ENCODE peak calls at places on chromosomes 2 and 18, in six cellular contexts. K is mesendoderm, M is neuronal stem cell, D is IMR-90, G is H1, T is mesenchymal stem cell. U is an unnamed sample.

GRCh38 chr2:225207026-225207425 is 164.8 kb upstream of the DOCK10 start:
- DNase-seq in D (no peak), M (no peak), K (no peak), G (no peak), T (no peak), U (no peak)

GRCh38 chr2:29281585-29281984 is 166.4 kb downstream of the CLIP4 start:
- DNase-seq in T (no peak), G (no peak), K (no peak), M (no peak), D (peak), U (no peak)

GRCh38 chr18:231563-231962 is 36.3 kb downstream of the THOC1 start:
- DNase-seq in D (no peak), K (no peak), G (no peak), M (no peak), T (no peak), U (no peak)

GRCh38 chr2:32937602-32938450 is 8.9 kb upstream of the LTBP1 start:
- DNase-seq in K (peak), M (no peak), G (peak), T (peak), D (peak), U (peak)

GRCh38 chr18:76554788-76555187 is 59.7 kb upstream of the ZNF516 start:
- DNase-seq in K (no peak), M (no peak), D (no peak), T (peak), G (no peak), U (no peak)

GRCh38 chr2:1715184-1716012 is 28.9 kb downstream of the PXDN start:
- DNase-seq in M (no peak), T (no peak), K (no peak), D (no peak), G (no peak), U (no peak)

GRCh38 chr2:205969584-205969983 is 116.4 kb downstream of the INO80D start:
- DNase-seq in K (no peak), M (no peak), D (no peak), G (no peak), T (no peak), U (no peak)

GRCh38 chr2:8154270-8154669 is 527.6 kb upstream of the ID2 start:
- DNase-seq in T (no peak), M (no peak), D (no peak), K (no peak), G (no peak), U (no peak)

GRCh38 chr2:173355132-173355865 is 627 bp downstream of the CDCA7 start:
- DNase-seq in T (peak), G (peak), D (peak), K (peak), M (peak), U (peak)

GRCh38 chr18:57210711-57211411 is 64.0 kb downstream of the BOD1L2 start:
- DNase-seq in K (peak), M (no peak), G (no peak), T (no peak), D (no peak), U (peak)

GRCh38 chr2:11357428-11357972 is 13.1 kb upstream of the ROCK2 start:
- DNase-seq in T (peak), D (no peak), G (no peak), M (no peak), K (peak), U (peak)

GRCh38 chr18:23462876-23463275 is 9.8 kb downstream of the RIOK3 start:
- DNase-seq in M (no peak), D (peak), G (no peak), T (peak), K (no peak), U (no peak)

GRCh38 chr18:78878335-78878734 is 101.3 kb upstream of the SALL3 start:
- DNase-seq in D (no peak), G (no peak), M (no peak), T (no peak), K (no peak), U (no peak)

GRCh38 chr2:19676770-19677169 is 225.0 kb downstream of the TTC32 start:
- DNase-seq in M (no peak), K (peak), T (no peak), G (peak), D (no peak), U (no peak)

GRCh38 chr2:55962910-55963309 is 39.3 kb upstream of the EFEMP1 start:
- DNase-seq in D (no peak), G (no peak), M (no peak), T (no peak), K (no peak), U (no peak)

GRCh38 chr18:63439334-63439733 is 17.1 kb upstream of the VPS4B start:
- DNase-seq in G (peak), T (peak), K (peak), M (peak), D (peak), U (peak)

GRCh38 chr2:16250886-16251285 is 310.5 kb downstream of the MYCN start:
- DNase-seq in D (no peak), K (no peak), T (no peak), M (no peak), G (peak), U (peak)

GRCh38 chr2:169107645-169108044 is 38.3 kb downstream of the DHRS9 start:
- DNase-seq in M (no peak), K (no peak), T (no peak), G (no peak), D (no peak), U (no peak)

DNA sequence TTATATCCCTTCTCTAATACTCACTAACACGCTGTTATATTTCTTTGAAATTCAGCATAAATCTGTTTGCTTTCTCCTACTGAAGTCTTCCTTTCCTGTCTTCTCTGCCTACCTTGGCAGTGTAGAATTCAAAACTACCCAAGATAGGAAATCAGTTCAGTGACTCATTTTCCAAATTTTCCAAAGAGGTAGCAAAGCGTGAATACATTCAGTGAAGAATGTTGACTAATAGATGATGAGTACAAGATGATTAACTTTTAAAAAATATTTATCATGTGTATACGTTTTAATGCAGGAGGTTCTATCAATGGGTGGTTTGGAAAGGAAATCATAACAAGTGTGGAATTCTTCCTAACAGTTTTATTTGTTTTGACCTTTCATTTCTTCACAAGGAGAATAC is 201.9 kb upstream of the SLC8A1 start:
- DNase-seq in D (peak), G (no peak), T (no peak), M (no peak), K (no peak), U (no peak)
- H4K8ac ChIP-seq in D (no peak), G (no peak), T (no peak), M (no peak), K (no peak), U (no peak)

GRCh38 chr2:160388464-160389263 is 104.9 kb downstream of the RBMS1 start:
- DNase-seq in M (no peak), K (no peak), D (no peak), G (no peak), T (no peak), U (no peak)
- H3K4me3 ChIP-seq in M (no peak), K (no peak), D (no peak), G (no peak), T (no peak), U (no peak)

GRCh38 chr18:55585586-55586521 is 2.1 kb downstream of the TCF4 start:
- DNase-seq in K (peak), T (peak), D (peak), G (no peak), M (no peak), U (no peak)
- H3K9ac ChIP-seq in K (peak), T (peak), D (peak), G (no peak), M (no peak), U (no peak)

GRCh38 chr2:217553689-217554088 is 449.1 kb downstream of the TNS1 start:
- DNase-seq in K (no peak), G (no peak), T (no peak), M (no peak), D (no peak), U (no peak)

GRCh38 chr2:217552081-217552480 is 450.7 kb downstream of the TNS1 start:
- DNase-seq in K (peak), M (no peak), D (no peak), T (no peak), G (no peak), U (peak)

GRCh38 chr2:217553202-217553601 is 449.6 kb downstream of the TNS1 start:
- DNase-seq in D (no peak), M (no peak), G (no peak), K (peak), T (no peak), U (peak)

GRCh38 chr2:217555075-217555876 is 447.5 kb downstream of the TNS1 start:
- DNase-seq in M (no peak), D (no peak), G (no peak), T (peak), K (peak), U (no peak)

GRCh38 chr2:217551229-217551909 is 451.4 kb downstream of the TNS1 start:
- DNase-seq in G (no peak), D (peak), T (peak), M (no peak), K (peak), U (peak)
- H4K8ac ChIP-seq in G (no peak), D (peak), T (peak), M (no peak), K (no peak), U (peak)

GRCh38 chr2:120921457-120921856 is 185.8 kb downstream of the GLI2 start:
- DNase-seq in D (no peak), G (no peak), T (no peak), K (no peak), M (no peak), U (no peak)

GRCh38 chr2:120924924-120925323 is 189.3 kb downstream of the GLI2 start:
- DNase-seq in K (no peak), M (no peak), D (no peak), T (no peak), G (no peak), U (no peak)

GRCh38 chr2:120920438-120920814 is 184.8 kb downstream of the GLI2 start:
- DNase-seq in T (no peak), K (no peak), M (no peak), D (no peak), G (no peak), U (no peak)

GRCh38 chr2:120922571-120923332 is 187.1 kb downstream of the GLI2 start:
- DNase-seq in K (no peak), G (no peak), M (no peak), T (no peak), D (no peak), U (no peak)

GRCh38 chr2:120923426-120923825 is 187.8 kb downstream of the GLI2 start:
- DNase-seq in M (no peak), T (no peak), K (no peak), D (no peak), G (no peak), U (no peak)
- H3K4me3 ChIP-seq in M (peak), T (no peak), K (no peak), D (no peak), G (no peak), U (no peak)

GRCh38 chr2:234308073-234308813 is 188.6 kb downstream of the ARL4C start:
- DNase-seq in G (no peak), K (no peak), D (peak), M (no peak), T (no peak), U (no peak)
- H3K9ac ChIP-seq in G (no peak), K (no peak), D (no peak), M (no peak), T (no peak), U (no peak)

GRCh38 chr2:174573621-174574081 is 24.0 kb downstream of the WIPF1 start:
- DNase-seq in K (no peak), M (no peak), G (no peak), D (no peak), T (no peak), U (no peak)

GRCh38 chr2:174572556-174572955 is 25.0 kb downstream of the WIPF1 start:
- DNase-seq in K (no peak), G (no peak), D (no peak), T (no peak), M (no peak), U (no peak)

GRCh38 chr2:174570325-174570958 is 27.2 kb downstream of the WIPF1 start:
- DNase-seq in T (no peak), D (no peak), M (no peak), K (no peak), G (no peak), U (peak)

GRCh38 chr2:174574657-174575056 is 22.9 kb downstream of the WIPF1 start:
- DNase-seq in T (peak), G (no peak), M (no peak), D (peak), K (no peak), U (no peak)

DNA sequence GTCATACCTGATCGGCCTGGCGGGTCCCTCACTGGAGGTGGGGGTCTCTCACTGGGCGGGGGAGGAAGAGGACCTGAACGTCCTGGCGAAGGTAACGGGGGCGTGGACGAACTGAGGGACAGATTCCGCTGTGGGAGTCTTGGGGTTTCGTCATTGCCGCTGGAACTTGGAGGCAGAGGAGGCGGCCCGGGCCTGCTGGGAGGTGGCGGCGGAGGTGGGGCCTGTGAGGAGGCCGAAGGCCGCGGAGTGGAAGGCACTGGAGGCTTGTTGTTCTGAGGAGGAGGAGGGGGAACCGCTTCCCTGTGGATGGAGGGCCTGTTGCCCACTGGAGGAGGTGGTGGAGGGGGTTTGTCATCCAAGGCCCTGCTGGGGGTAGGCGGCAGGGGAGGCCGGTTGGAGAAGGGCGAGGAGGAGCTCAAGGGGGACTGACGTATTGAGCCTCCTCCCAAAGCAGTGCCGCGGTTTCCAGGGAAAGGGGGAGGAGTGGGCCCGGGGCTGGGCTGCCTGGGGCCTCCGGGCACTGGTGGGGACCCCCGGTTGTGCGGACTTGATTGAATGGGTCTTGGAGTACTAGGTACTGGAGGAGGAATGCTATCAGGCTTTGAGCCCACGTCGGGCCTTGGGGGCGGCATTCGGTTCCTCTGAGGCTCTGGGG is 25.8 kb downstream of the WIPF1 start:
- DNase-seq in K (no peak), D (no peak), G (no peak), T (no peak), M (no peak), U (no peak)
- H4K8ac ChIP-seq in K (no peak), D (no peak), G (no peak), T (no peak), M (no peak), U (no peak)

DNA sequence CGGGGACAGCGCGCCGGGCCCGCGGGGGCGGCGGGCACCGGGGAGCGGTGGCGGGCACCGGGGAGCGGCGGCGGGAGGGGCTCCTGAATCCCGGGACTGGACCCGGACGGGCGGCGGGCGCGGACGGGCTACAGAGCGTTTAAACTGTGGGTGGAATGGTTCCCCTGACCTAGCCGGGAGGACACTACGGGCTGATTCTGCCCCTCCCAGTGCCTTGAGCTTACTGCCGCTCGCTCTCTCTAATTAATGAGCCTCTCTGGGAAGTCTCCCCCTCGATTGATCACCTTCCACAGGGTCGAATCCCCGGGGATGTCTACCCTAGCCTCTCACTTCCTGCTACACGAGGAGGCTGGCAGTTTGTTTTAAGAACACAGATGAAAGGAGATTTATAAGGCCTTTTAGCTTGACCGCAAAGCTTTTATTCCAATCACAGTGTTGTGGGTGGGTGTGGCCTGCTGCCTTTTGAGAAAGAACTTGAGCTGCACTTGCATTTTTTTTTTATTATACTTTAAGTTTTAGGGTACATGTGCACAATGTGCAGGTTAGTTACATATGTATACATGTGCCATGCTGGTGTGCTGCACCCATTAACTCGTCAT is 1.0 kb downstream of the GNAL start:
- DNase-seq in G (no peak), K (peak), T (peak), D (peak), M (no peak), U (no peak)
- H3K4me3 ChIP-seq in G (peak), K (peak), T (peak), D (peak), M (peak), U (peak)

DNA sequence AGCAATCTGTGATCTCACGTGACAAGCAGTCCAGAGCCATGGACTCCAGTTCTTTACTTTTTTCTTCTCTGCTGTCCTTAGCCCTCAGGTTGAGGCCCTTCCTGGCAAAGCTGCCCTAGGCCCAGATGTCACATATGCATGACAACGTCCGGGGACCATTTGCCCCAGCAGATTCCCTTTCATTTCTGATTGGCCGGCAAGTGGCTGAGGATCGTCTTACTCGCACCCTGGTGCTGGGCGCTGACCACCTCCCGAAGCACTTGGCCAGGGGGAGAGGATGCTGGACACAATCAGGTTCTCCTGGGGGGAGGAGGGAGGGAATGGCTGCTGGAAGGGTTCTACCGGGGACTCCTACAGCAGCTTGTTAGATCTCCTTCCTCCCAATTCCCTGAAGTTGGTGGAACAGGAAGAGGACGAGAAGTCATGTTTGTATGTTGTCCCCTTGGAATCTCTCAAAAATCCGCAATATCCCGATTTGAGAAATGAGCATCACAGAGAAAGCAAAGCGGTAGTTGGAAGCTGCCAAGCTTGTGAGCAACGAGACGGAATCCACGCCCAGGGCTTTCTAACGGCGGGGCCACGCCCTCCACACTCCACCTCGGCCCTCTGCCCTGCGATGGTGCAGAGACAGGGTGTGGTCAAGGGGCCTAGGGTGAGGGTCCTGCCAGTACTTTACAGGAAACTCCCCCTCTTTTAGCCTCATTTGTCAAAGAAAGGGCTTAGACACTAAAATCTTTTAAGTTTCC is 61.8 kb upstream of the YWHAQ start:
- DNase-seq in M (no peak), T (no peak), D (no peak), G (peak), K (no peak), U (no peak)
- H3K9ac ChIP-seq in M (no peak), T (peak), D (no peak), G (no peak), K (no peak), U (no peak)

DNA sequence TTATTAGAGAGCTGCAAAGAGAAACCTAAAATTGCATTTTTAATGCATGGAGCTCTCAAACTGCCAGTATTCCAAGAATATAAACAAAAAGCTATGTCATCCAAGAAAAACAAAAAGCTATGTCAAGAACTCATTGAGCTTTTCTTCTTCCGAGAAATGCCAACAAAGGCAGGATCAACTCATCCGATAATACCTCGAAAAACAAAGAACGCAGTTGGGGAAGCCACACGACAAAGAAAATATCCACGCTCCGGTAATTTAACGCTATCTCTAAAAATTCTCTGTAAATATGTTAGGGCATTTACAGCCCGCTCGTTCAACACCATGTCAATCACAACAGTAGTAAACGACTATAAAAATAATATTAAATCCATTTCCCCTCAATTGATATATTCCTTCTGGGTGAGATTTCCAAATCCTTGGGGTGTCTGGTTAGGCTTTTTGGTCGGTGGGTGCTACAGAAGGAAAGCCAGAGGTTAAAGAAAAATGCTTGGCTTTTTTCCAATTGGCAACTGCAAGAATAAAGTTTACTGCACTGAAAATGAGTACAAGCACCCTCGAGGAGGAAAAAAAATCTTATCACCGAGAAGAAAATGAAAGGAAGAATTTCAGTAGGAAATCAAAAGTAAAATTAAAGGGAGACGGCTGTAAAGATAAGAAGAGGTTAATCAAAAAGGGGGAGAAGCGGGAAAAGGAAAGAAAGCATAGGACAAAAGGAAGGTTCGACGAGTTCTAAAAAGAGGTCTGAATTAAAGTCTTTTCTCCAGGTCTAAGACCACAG is 874 bp downstream of the TIA1 start:
- DNase-seq in M (peak), D (peak), K (no peak), T (peak), G (no peak), U (no peak)
- H4K8ac ChIP-seq in M (no peak), D (peak), K (no peak), T (peak), G (peak), U (peak)